ENCODE peak calls at places on chromosomes 2 and 18, in six cellular contexts. One of them, this sample, is unnamed.

GRCh38 chr18:77985486-77985885 is 735.8 kb downstream of the GALR1 start:
- DNase-seq in GM19239: no peak
- DNase-seq in EL: no peak
- DNase-seq in naive B cell: no peak
- DNase-seq in GM04503: no peak
- DNase-seq in activated CD8-positive, alpha-beta memory T cell treated with anti-CD3 and anti-CD28 coated beads for 24 hours: no peak
- DNase-seq in this sample: no peak

GRCh38 chr2:41394541-41394940 is 653.3 kb upstream of the PKDCC start:
- DNase-seq in GM19239: no peak
- DNase-seq in EL: no peak
- DNase-seq in naive B cell: no peak
- DNase-seq in GM04503: no peak
- DNase-seq in activated CD8-positive, alpha-beta memory T cell treated with anti-CD3 and anti-CD28 coated beads for 24 hours: no peak
- DNase-seq in this sample: no peak

GRCh38 chr2:180017764-180018163 is 10.7 kb upstream of the CWC22 start:
- DNase-seq in GM19239: no peak
- DNase-seq in EL: peak; percentile 59
- DNase-seq in naive B cell: no peak
- DNase-seq in GM04503: no peak
- DNase-seq in activated CD8-positive, alpha-beta memory T cell treated with anti-CD3 and anti-CD28 coated beads for 24 hours: no peak
- DNase-seq in this sample: peak; percentile 23

GRCh38 chr2:231132126-231132525 is 7.3 kb upstream of the HTR2B start:
- DNase-seq in GM19239: no peak
- DNase-seq in EL: peak; percentile 62
- DNase-seq in naive B cell: no peak
- DNase-seq in GM04503: no peak
- DNase-seq in activated CD8-positive, alpha-beta memory T cell treated with anti-CD3 and anti-CD28 coated beads for 24 hours: no peak
- DNase-seq in this sample: peak; percentile 59

GRCh38 chr2:6773007-6773693 is 92.6 kb downstream of the CMPK2 start:
- DNase-seq in GM19239: peak; percentile 62
- DNase-seq in EL: peak; percentile 21
- DNase-seq in naive B cell: peak; percentile 51
- DNase-seq in GM04503: no peak
- DNase-seq in activated CD8-positive, alpha-beta memory T cell treated with anti-CD3 and anti-CD28 coated beads for 24 hours: peak; percentile 93
- DNase-seq in this sample: peak; percentile 28

GRCh38 chr2:110714824-110715223 is 17.5 kb upstream of the ACOXL start:
- DNase-seq in GM19239: no peak
- DNase-seq in EL: no peak
- DNase-seq in naive B cell: no peak
- DNase-seq in GM04503: no peak
- DNase-seq in activated CD8-positive, alpha-beta memory T cell treated with anti-CD3 and anti-CD28 coated beads for 24 hours: no peak
- DNase-seq in this sample: no peak

GRCh38 chr2:134190062-134190806 is 63.6 kb upstream of the MGAT5 start:
- DNase-seq in GM19239: no peak
- DNase-seq in EL: no peak
- DNase-seq in naive B cell: no peak
- DNase-seq in GM04503: no peak
- DNase-seq in activated CD8-positive, alpha-beta memory T cell treated with anti-CD3 and anti-CD28 coated beads for 24 hours: no peak
- DNase-seq in this sample: no peak

GRCh38 chr2:33202641-33203345 is 256.0 kb downstream of the LTBP1 start:
- DNase-seq in GM19239: no peak
- DNase-seq in EL: no peak
- DNase-seq in naive B cell: no peak
- DNase-seq in GM04503: no peak
- DNase-seq in activated CD8-positive, alpha-beta memory T cell treated with anti-CD3 and anti-CD28 coated beads for 24 hours: no peak
- DNase-seq in this sample: no peak

GRCh38 chr2:109558076-109558882 is 55.5 kb downstream of the SEPTIN10 start:
- DNase-seq in GM19239: no peak
- DNase-seq in EL: peak; percentile 88
- DNase-seq in naive B cell: no peak
- DNase-seq in GM04503: no peak
- DNase-seq in activated CD8-positive, alpha-beta memory T cell treated with anti-CD3 and anti-CD28 coated beads for 24 hours: no peak
- DNase-seq in this sample: peak; percentile 89

GRCh38 chr2:146602856-146603255 is 1242.0 kb upstream of the ACVR2A start:
- DNase-seq in GM19239: no peak
- DNase-seq in EL: no peak
- DNase-seq in naive B cell: no peak
- DNase-seq in GM04503: no peak
- DNase-seq in activated CD8-positive, alpha-beta memory T cell treated with anti-CD3 and anti-CD28 coated beads for 24 hours: no peak
- DNase-seq in this sample: peak; percentile 48

GRCh38 chr2:86552889-86553288 is 10.4 kb downstream of the CHMP3 start:
- DNase-seq in GM19239: no peak
- DNase-seq in EL: no peak
- DNase-seq in naive B cell: no peak
- DNase-seq in GM04503: no peak
- DNase-seq in activated CD8-positive, alpha-beta memory T cell treated with anti-CD3 and anti-CD28 coated beads for 24 hours: no peak
- DNase-seq in this sample: no peak

GRCh38 chr18:40524881-40525280 is 1430.2 kb upstream of the PIK3C3 start:
- DNase-seq in GM19239: no peak
- DNase-seq in EL: no peak
- DNase-seq in naive B cell: no peak
- DNase-seq in GM04503: no peak
- DNase-seq in activated CD8-positive, alpha-beta memory T cell treated with anti-CD3 and anti-CD28 coated beads for 24 hours: no peak
- DNase-seq in this sample: peak; percentile 86

GRCh38 chr2:128421286-128421685 is 102.6 kb upstream of the HS6ST1 start:
- DNase-seq in GM19239: no peak
- DNase-seq in EL: no peak
- DNase-seq in naive B cell: no peak
- DNase-seq in GM04503: no peak
- DNase-seq in activated CD8-positive, alpha-beta memory T cell treated with anti-CD3 and anti-CD28 coated beads for 24 hours: peak; percentile 19
- DNase-seq in this sample: no peak

GRCh38 chr2:121755237-121756111 is at the start of gene TSN:
- DNase-seq in GM19239: peak; percentile 85
- DNase-seq in EL: peak; percentile 97
- DNase-seq in naive B cell: peak; percentile 97
- DNase-seq in GM04503: peak; percentile 69
- DNase-seq in activated CD8-positive, alpha-beta memory T cell treated with anti-CD3 and anti-CD28 coated beads for 24 hours: peak; percentile 97
- DNase-seq in this sample: peak; percentile 97

GRCh38 chr2:40251146-40251545 is 200.7 kb downstream of the SLC8A1 start:
- DNase-seq in GM19239: no peak
- DNase-seq in EL: no peak
- DNase-seq in naive B cell: no peak
- DNase-seq in GM04503: no peak
- DNase-seq in activated CD8-positive, alpha-beta memory T cell treated with anti-CD3 and anti-CD28 coated beads for 24 hours: no peak
- DNase-seq in this sample: no peak

GRCh38 chr2:236449167-236449586 is 120.4 kb upstream of the ACKR3 start:
- DNase-seq in GM19239: no peak
- DNase-seq in EL: no peak
- DNase-seq in naive B cell: no peak
- DNase-seq in GM04503: no peak
- DNase-seq in activated CD8-positive, alpha-beta memory T cell treated with anti-CD3 and anti-CD28 coated beads for 24 hours: no peak
- DNase-seq in this sample: no peak

GRCh38 chr18:68435581-68435980 is 279.3 kb downstream of the TMX3 start:
- DNase-seq in GM19239: no peak
- DNase-seq in EL: peak; percentile 15
- DNase-seq in naive B cell: no peak
- DNase-seq in GM04503: no peak
- DNase-seq in activated CD8-positive, alpha-beta memory T cell treated with anti-CD3 and anti-CD28 coated beads for 24 hours: no peak
- DNase-seq in this sample: no peak

GRCh38 chr18:26864658-26865057 is 849 bp downstream of the AQP4 start:
- DNase-seq in GM19239: no peak
- DNase-seq in EL: no peak
- DNase-seq in naive B cell: no peak
- DNase-seq in GM04503: no peak
- DNase-seq in activated CD8-positive, alpha-beta memory T cell treated with anti-CD3 and anti-CD28 coated beads for 24 hours: no peak
- DNase-seq in this sample: no peak

GRCh38 chr2:74130211-74130995 is 17.3 kb downstream of the BOLA3 start:
- DNase-seq in GM19239: no peak
- DNase-seq in EL: peak; percentile 52
- DNase-seq in naive B cell: no peak
- DNase-seq in GM04503: no peak
- DNase-seq in activated CD8-positive, alpha-beta memory T cell treated with anti-CD3 and anti-CD28 coated beads for 24 hours: no peak
- DNase-seq in this sample: no peak

GRCh38 chr2:109351164-109351756 is 222.3 kb downstream of the SH3RF3 start:
- DNase-seq in GM19239: no peak
- DNase-seq in EL: peak; percentile 81
- DNase-seq in naive B cell: no peak
- DNase-seq in GM04503: peak; percentile 57
- DNase-seq in activated CD8-positive, alpha-beta memory T cell treated with anti-CD3 and anti-CD28 coated beads for 24 hours: peak; percentile 57
- DNase-seq in this sample: peak; percentile 46

GRCh38 chr2:72330673-72331072 is 183.0 kb upstream of the CYP26B1 start:
- DNase-seq in GM19239: no peak
- DNase-seq in EL: no peak
- DNase-seq in naive B cell: no peak
- DNase-seq in GM04503: no peak
- DNase-seq in activated CD8-positive, alpha-beta memory T cell treated with anti-CD3 and anti-CD28 coated beads for 24 hours: no peak
- DNase-seq in this sample: no peak

GRCh38 chr2:69993708-69994107 is 32.3 kb upstream of the ASPRV1 start:
- DNase-seq in GM19239: no peak
- DNase-seq in EL: no peak
- DNase-seq in naive B cell: no peak
- DNase-seq in GM04503: no peak
- DNase-seq in activated CD8-positive, alpha-beta memory T cell treated with anti-CD3 and anti-CD28 coated beads for 24 hours: no peak
- DNase-seq in this sample: no peak

GRCh38 chr2:45675130-45675812 is 23.8 kb downstream of the PRKCE start:
- DNase-seq in GM19239: no peak
- DNase-seq in EL: no peak
- DNase-seq in naive B cell: no peak
- DNase-seq in GM04503: peak; percentile 22
- DNase-seq in activated CD8-positive, alpha-beta memory T cell treated with anti-CD3 and anti-CD28 coated beads for 24 hours: no peak
- DNase-seq in this sample: no peak

GRCh38 chr18:37524546-37525301 is 40.9 kb downstream of the CELF4 start:
- DNase-seq in GM19239: no peak
- DNase-seq in EL: no peak
- DNase-seq in naive B cell: no peak
- DNase-seq in GM04503: no peak
- DNase-seq in activated CD8-positive, alpha-beta memory T cell treated with anti-CD3 and anti-CD28 coated beads for 24 hours: no peak
- DNase-seq in this sample: no peak

GRCh38 chr18:49561377-49562193 is at the start of gene LIPG:
- DNase-seq in GM19239: peak; percentile 51
- DNase-seq in EL: peak; percentile 53
- DNase-seq in naive B cell: peak; percentile 23
- DNase-seq in GM04503: no peak
- DNase-seq in activated CD8-positive, alpha-beta memory T cell treated with anti-CD3 and anti-CD28 coated beads for 24 hours: peak; percentile 68
- DNase-seq in this sample: peak; percentile 76

GRCh38 chr2:127884436-127884835 is 1.3 kb downstream of the AMMECR1L start:
- DNase-seq in GM19239: no peak
- DNase-seq in EL: peak; percentile 58
- DNase-seq in naive B cell: no peak
- DNase-seq in GM04503: peak; percentile 44
- DNase-seq in activated CD8-positive, alpha-beta memory T cell treated with anti-CD3 and anti-CD28 coated beads for 24 hours: no peak
- DNase-seq in this sample: peak; percentile 81

GRCh38 chr2:55804535-55804934 is 110.9 kb upstream of the PNPT1 start:
- DNase-seq in GM19239: no peak
- DNase-seq in EL: no peak
- DNase-seq in naive B cell: no peak
- DNase-seq in GM04503: no peak
- DNase-seq in activated CD8-positive, alpha-beta memory T cell treated with anti-CD3 and anti-CD28 coated beads for 24 hours: no peak
- DNase-seq in this sample: no peak

GRCh38 chr18:61882296-61883004 is 10.4 kb downstream of the RNF152 start:
- DNase-seq in GM19239: no peak
- DNase-seq in EL: peak; percentile 85
- DNase-seq in naive B cell: no peak
- DNase-seq in GM04503: no peak
- DNase-seq in activated CD8-positive, alpha-beta memory T cell treated with anti-CD3 and anti-CD28 coated beads for 24 hours: no peak
- DNase-seq in this sample: peak; percentile 71

GRCh38 chr2:33412920-33413319 is 63.5 kb upstream of the RASGRP3 start:
- DNase-seq in GM19239: no peak
- DNase-seq in EL: peak; percentile 64
- DNase-seq in naive B cell: no peak
- DNase-seq in GM04503: no peak
- DNase-seq in activated CD8-positive, alpha-beta memory T cell treated with anti-CD3 and anti-CD28 coated beads for 24 hours: no peak
- DNase-seq in this sample: peak; percentile 77